ENCODE peak calls at places on chromosomes 6 and 20, in four cellular contexts. D, W, L and E are unnamed samples.

GRCh38 chr6:160382946-160383345 is 34.8 kb downstream of the SLC22A3 start:
- DNase-seq in D (no peak), W (no peak), L (no peak), E (no peak)

GRCh38 chr20:54078296-54078695 is 7.9 kb upstream of the BCAS1 start:
- DNase-seq in D (no peak), W (no peak), L (no peak), E (no peak)

GRCh38 chr6:166465671-166466087 is 82.9 kb upstream of the MPC1 start:
- DNase-seq in D (no peak), W (no peak), L (no peak), E (peak; percentile 32)

GRCh38 chr6:162090734-162091133 is 636.8 kb downstream of the PRKN start:
- DNase-seq in D (no peak), W (no peak), L (no peak), E (no peak)

GRCh38 chr6:141359953-141360352 is 772.8 kb upstream of the GJE1 start:
- DNase-seq in D (no peak), W (no peak), L (no peak), E (no peak)

GRCh38 chr6:150025201-150025917 is at the start of gene RAET1L:
- DNase-seq in D (no peak), W (no peak), L (no peak), E (no peak)

GRCh38 chr6:16897669-16898068 is 136.4 kb upstream of the ATXN1 start:
- DNase-seq in D (no peak), W (no peak), L (no peak), E (no peak)

GRCh38 chr6:124487778-124488431 is 474.3 kb upstream of the RNF217 start:
- DNase-seq in D (no peak), W (no peak), L (no peak), E (no peak)

GRCh38 chr6:24009319-24009718 is 116.7 kb upstream of the NRSN1 start:
- DNase-seq in D (no peak), W (no peak), L (peak; percentile 59), E (no peak)

GRCh38 chr20:32619586-32619985 is 34.5 kb upstream of the NOL4L start:
- DNase-seq in D (no peak), W (no peak), L (no peak), E (no peak)

GRCh38 chr6:136465766-136466303 is 84.4 kb downstream of the MAP7 start:
- DNase-seq in D (no peak), W (no peak), L (no peak), E (no peak)

GRCh38 chr6:33757906-33758305 is 11.2 kb upstream of the IP6K3 start:
- DNase-seq in D (no peak), W (no peak), L (no peak), E (no peak)

GRCh38 chr6:221531-222349 is 70.5 kb upstream of the DUSP22 start:
- DNase-seq in D (no peak), W (no peak), L (no peak), E (no peak)

GRCh38 chr6:53233309-53233708 is 84.7 kb upstream of the GCM1 start:
- DNase-seq in D (no peak), W (no peak), L (no peak), E (no peak)

GRCh38 chr20:56636701-56637100 is 7.6 kb downstream of the TFAP2C start:
- DNase-seq in D (no peak), W (no peak), L (no peak), E (no peak)

GRCh38 chr6:89385156-89385667 is 26.9 kb downstream of the RRAGD start:
- DNase-seq in D (no peak), W (no peak), L (no peak), E (no peak)

GRCh38 chr6:6538301-6538700 is 50.2 kb upstream of the LY86 start:
- DNase-seq in D (no peak), W (no peak), L (no peak), E (no peak)

GRCh38 chr6:132190097-132190814 is 211.0 kb downstream of the MOXD1 start:
- DNase-seq in D (no peak), W (no peak), L (no peak), E (no peak)

GRCh38 chr20:39960522-39961420 is 728.3 kb downstream of the MAFB start:
- DNase-seq in D (no peak), W (no peak), L (no peak), E (no peak)

GRCh38 chr6:144528605-144529425 is 243.7 kb downstream of the UTRN start:
- DNase-seq in D (no peak), W (no peak), L (peak; percentile 63), E (no peak)

GRCh38 chr20:23125159-23125558 is 39.0 kb upstream of the CD93 start:
- DNase-seq in D (no peak), W (no peak), L (no peak), E (no peak)

GRCh38 chr6:132498638-132499037 is 14.3 kb downstream of the STX7 start:
- DNase-seq in D (no peak), W (no peak), L (no peak), E (no peak)

GRCh38 chr6:19368511-19368910 is 468.7 kb upstream of the ID4 start:
- DNase-seq in D (no peak), W (no peak), L (no peak), E (no peak)

GRCh38 chr20:51303731-51304670 is 238.5 kb downstream of the NFATC2 start:
- DNase-seq in D (no peak), W (no peak), L (no peak), E (no peak)

GRCh38 chr20:10093087-10093591 is 58.4 kb downstream of the ANKEF1 start:
- DNase-seq in D (no peak), W (no peak), L (no peak), E (no peak)

GRCh38 chr6:127858992-127859391 is 41.9 kb downstream of the THEMIS start:
- DNase-seq in D (no peak), W (no peak), L (no peak), E (no peak)

GRCh38 chr6:127854009-127854408 is 46.8 kb downstream of the THEMIS start:
- DNase-seq in D (no peak), W (no peak), L (no peak), E (no peak)

GRCh38 chr6:127859956-127860355 is 40.9 kb downstream of the THEMIS start:
- DNase-seq in D (no peak), W (no peak), L (no peak), E (no peak)

GRCh38 chr6:127857051-127857637 is 43.7 kb downstream of the THEMIS start:
- DNase-seq in D (no peak), W (no peak), L (no peak), E (no peak)

DNA sequence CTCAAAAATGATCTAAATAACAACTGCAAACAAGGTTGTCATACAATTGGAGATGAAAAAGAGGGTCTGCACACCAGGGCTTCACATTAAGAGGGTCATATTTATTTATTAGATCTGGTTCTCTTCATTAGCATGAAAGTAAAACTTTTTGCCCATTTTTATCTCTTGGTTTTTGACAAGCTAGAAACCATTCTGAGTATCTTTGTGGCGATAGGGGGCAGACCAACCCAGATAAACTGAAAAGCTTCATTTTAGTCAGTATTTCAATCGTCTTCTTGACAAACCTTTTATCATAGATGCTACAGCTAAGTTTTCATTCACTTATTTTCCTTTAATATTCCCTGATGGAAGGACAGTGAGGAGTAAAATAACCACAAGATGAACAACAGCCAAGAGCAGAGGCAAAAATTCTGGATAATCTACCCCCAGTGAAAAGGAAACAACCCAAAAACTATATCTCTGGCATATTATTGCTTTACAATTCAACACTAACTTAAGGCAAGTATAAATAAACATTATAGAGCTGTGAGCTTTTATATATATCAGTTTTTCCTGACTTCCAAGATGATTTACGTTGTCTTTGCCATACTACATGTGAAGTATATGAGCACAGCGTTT is 45.2 kb downstream of the THEMIS start:
- DNase-seq in D (no peak), W (no peak), L (no peak), E (peak; percentile 27)
- H3K27ac ChIP-seq in D (no peak overlapping the region), W (no peak overlapping the region), L (no peak overlapping the region), E (no peak overlapping the region)

DNA sequence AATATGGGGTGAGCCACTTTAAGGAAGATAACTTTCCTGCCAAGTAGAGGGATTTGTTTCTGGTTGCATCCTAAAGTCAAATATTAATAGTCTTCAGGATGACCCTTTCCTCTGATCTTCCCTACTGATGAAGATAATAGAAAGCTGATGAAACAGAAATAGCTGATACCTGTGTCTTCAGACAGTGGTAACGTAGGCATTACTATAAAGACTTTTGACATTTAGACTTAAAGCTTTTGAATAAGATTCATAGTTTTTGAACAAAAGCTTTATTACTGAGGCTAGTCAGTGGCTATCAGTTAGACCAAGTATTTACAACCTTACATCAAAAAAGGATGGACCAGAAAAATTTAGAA is 1.4 kb downstream of the NEDD9 start:
- DNase-seq in D (no peak), W (no peak), L (no peak), E (no peak)
- H3K27ac ChIP-seq in D (peak overlapping the region; percentile 93), W (peak overlapping the region; percentile 86), L (no peak overlapping the region), E (peak overlapping the region; percentile 61)

GRCh38 chr20:38931984-38932383 is 5.8 kb downstream of the FAM83D start:
- DNase-seq in D (no peak), W (no peak), L (no peak), E (no peak)

GRCh38 chr20:38934530-38934929 is 8.3 kb downstream of the FAM83D start:
- DNase-seq in D (no peak), W (no peak), L (no peak), E (no peak)

GRCh38 chr20:38930242-38930569 is 4.0 kb downstream of the FAM83D start:
- DNase-seq in D (no peak), W (no peak), L (no peak), E (no peak)

GRCh38 chr20:38935285-38935684 is 9.1 kb downstream of the FAM83D start:
- DNase-seq in D (no peak), W (no peak), L (no peak), E (no peak)

GRCh38 chr20:38932457-38933120 is 6.4 kb downstream of the FAM83D start:
- DNase-seq in D (no peak), W (no peak), L (no peak), E (no peak)
- H3K27ac ChIP-seq in D (no peak overlapping the region), W (no peak overlapping the region), L (no peak overlapping the region), E (no peak overlapping the region)

GRCh38 chr6:156808287-156808686 is 31.1 kb downstream of the ARID1B start:
- DNase-seq in D (no peak), W (no peak), L (no peak), E (no peak)

GRCh38 chr6:156809034-156809433 is 31.9 kb downstream of the ARID1B start:
- DNase-seq in D (no peak), W (no peak), L (no peak), E (no peak)

GRCh38 chr6:156807028-156807427 is 29.9 kb downstream of the ARID1B start:
- DNase-seq in D (no peak), W (no peak), L (no peak), E (no peak)

GRCh38 chr6:156809446-156810178 is 32.4 kb downstream of the ARID1B start:
- DNase-seq in D (no peak), W (no peak), L (no peak), E (no peak)

DNA sequence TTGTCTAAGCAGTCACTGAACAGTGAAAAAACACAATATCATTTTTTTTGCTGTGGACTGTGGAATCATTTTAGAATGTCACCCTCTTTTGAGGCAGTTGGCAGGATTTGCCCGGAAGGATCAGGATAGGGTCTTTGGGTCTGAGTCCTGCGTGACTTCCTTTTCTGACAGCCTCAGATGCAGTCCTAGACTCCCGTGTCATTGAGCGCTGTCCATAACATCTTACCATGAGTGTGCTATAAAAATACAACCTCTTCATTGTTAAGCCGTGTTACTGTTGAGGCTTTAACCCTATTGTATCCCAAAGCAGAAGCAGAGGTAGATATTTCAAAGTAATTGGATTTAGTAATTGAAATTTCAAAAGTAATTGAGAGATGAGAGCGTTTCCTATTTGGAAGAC is 30.6 kb downstream of the ARID1B start:
- DNase-seq in D (no peak), W (no peak), L (no peak), E (no peak)
- H3K27ac ChIP-seq in D (no peak overlapping the region), W (no peak overlapping the region), L (no peak overlapping the region), E (peak overlapping the region; percentile 11)